ENCODE peak calls at places on chromosomes 5 and 9, in nine cellular contexts. L, D, Z, T, P, U, G, S and V are unnamed samples.

GRCh38 chr5:59222687-59223511 is 640.0 kb downstream of the RAB3C start:
- DNase-seq in G (no peak), L (no peak), Z (no peak), T (no peak), P (peak), S (no peak), D (no peak), U (no peak), V (no peak)

GRCh38 chr5:105882956-105883481 is 1787.7 kb downstream of the EFNA5 start:
- DNase-seq in D (no peak), L (no peak), U (no peak), P (peak), S (no peak), Z (peak), T (no peak), G (no peak), V (no peak)

GRCh38 chr9:120890415-120891254 is 13.6 kb upstream of the PHF19 start:
- DNase-seq in P (no peak), U (peak), S (no peak), L (no peak), G (no peak), T (no peak), D (no peak), Z (no peak), V (no peak)

GRCh38 chr9:122695696-122696095 is 20.8 kb downstream of the OR1L3 start:
- DNase-seq in L (no peak), G (no peak), T (no peak), D (no peak), Z (no peak), U (no peak), S (no peak), P (no peak), V (no peak)

GRCh38 chr5:110839004-110839403 is 100.2 kb downstream of the SLC25A46 start:
- DNase-seq in T (no peak), S (no peak), G (no peak), U (no peak), P (no peak), Z (no peak), D (no peak), L (no peak), V (no peak)

GRCh38 chr9:84293001-84293798 is 47.4 kb downstream of the SLC28A3 start:
- DNase-seq in P (no peak), T (no peak), U (no peak), D (no peak), Z (no peak), G (no peak), L (no peak), S (no peak), V (no peak)

GRCh38 chr5:133353741-133354140 is 258.6 kb downstream of the FSTL4 start:
- DNase-seq in D (peak), Z (no peak), P (no peak), L (no peak), G (no peak), U (no peak), T (no peak), S (no peak), V (peak)

GRCh38 chr5:97658116-97658900 is 475.3 kb upstream of the RIOK2 start:
- DNase-seq in G (no peak), L (peak), U (no peak), P (no peak), S (no peak), D (no peak), Z (no peak), T (no peak), V (no peak)

GRCh38 chr5:150356575-150357284 is 767 bp upstream of the TCOF1 start:
- DNase-seq in D (no peak), Z (no peak), L (no peak), S (no peak), G (no peak), U (no peak), P (no peak), T (no peak), V (no peak)

GRCh38 chr9:137427454-137428310 is 4.5 kb downstream of the NOXA1 start:
- DNase-seq in T (no peak), D (peak), S (no peak), U (peak), P (no peak), Z (no peak), L (no peak), G (no peak), V (no peak)

GRCh38 chr5:32095261-32095671 is 78.9 kb downstream of the GOLPH3 start:
- DNase-seq in D (no peak), L (no peak), P (no peak), T (no peak), S (no peak), Z (no peak), G (no peak), U (no peak), V (no peak)

GRCh38 chr9:74742792-74743389 is 144.8 kb downstream of the TRPM6 start:
- DNase-seq in Z (no peak), L (no peak), U (no peak), T (no peak), G (peak), D (no peak), S (no peak), P (peak), V (peak)

GRCh38 chr9:36086442-36086841 is 49.7 kb downstream of the RECK start:
- DNase-seq in P (no peak), U (no peak), S (no peak), G (no peak), Z (no peak), L (no peak), T (no peak), D (no peak), V (no peak)

GRCh38 chr5:83474170-83474796 is 2.7 kb downstream of the VCAN start:
- DNase-seq in G (peak), Z (no peak), T (peak), D (peak), U (peak), P (peak), L (peak), S (no peak), V (peak)

GRCh38 chr9:133351526-133351907 is 3.5 kb downstream of the RPL7A start:
- DNase-seq in Z (no peak), U (no peak), D (no peak), L (no peak), T (no peak), P (no peak), S (no peak), G (no peak), V (no peak)

GRCh38 chr5:154801083-154801482 is 45.9 kb downstream of the LARP1 start:
- DNase-seq in S (no peak), U (no peak), T (no peak), Z (no peak), G (no peak), L (no peak), D (no peak), P (no peak), V (no peak)

GRCh38 chr9:82124090-82124489 is 135.5 kb downstream of the SPATA31D1 start:
- DNase-seq in Z (no peak), S (peak), L (peak), T (no peak), D (no peak), G (no peak), P (no peak), U (no peak), V (no peak)

GRCh38 chr9:93671030-93671358 is 94.6 kb downstream of the PHF2 start:
- DNase-seq in U (no peak), L (no peak), P (no peak), D (no peak), S (no peak), G (no peak), Z (no peak), T (no peak), V (no peak)

GRCh38 chr5:75052461-75053285 is at the start of gene GCNT4:
- DNase-seq in D (peak), Z (no peak), U (peak), L (no peak), T (no peak), P (peak), G (peak), S (no peak), V (peak)

GRCh38 chr5:42715791-42716190 is 40.8 kb upstream of the CCDC152 start:
- DNase-seq in Z (no peak), P (no peak), D (no peak), U (no peak), L (peak), S (peak), G (no peak), T (no peak), V (no peak)

GRCh38 chr9:100443781-100444768 is 17.1 kb downstream of the MSANTD3 start:
- DNase-seq in D (no peak), G (no peak), L (no peak), T (no peak), P (no peak), U (no peak), S (no peak), Z (no peak), V (no peak)

GRCh38 chr9:121910491-121911040 is 182.5 kb downstream of the TTLL11 start:
- DNase-seq in U (no peak), P (no peak), S (no peak), T (no peak), D (no peak), L (no peak), G (no peak), Z (no peak), V (no peak)

GRCh38 chr5:87127956-87128687 is 139.6 kb upstream of the RASA1 start:
- DNase-seq in L (peak), Z (no peak), G (no peak), T (no peak), D (no peak), P (no peak), U (no peak), S (no peak), V (no peak)

GRCh38 chr5:94240616-94241287 is 377.7 kb downstream of the KIAA0825 start:
- DNase-seq in G (no peak), U (no peak), P (no peak), L (peak), D (no peak), Z (no peak), T (no peak), S (peak), V (no peak)

GRCh38 chr5:138491284-138491648 is 26.0 kb downstream of the EGR1 start:
- DNase-seq in L (no peak), S (no peak), U (no peak), T (no peak), D (no peak), P (no peak), G (no peak), Z (no peak), V (no peak)

GRCh38 chr5:41707853-41708603 is 162.2 kb downstream of the OXCT1 start:
- DNase-seq in T (no peak), Z (no peak), L (peak), G (no peak), U (no peak), S (no peak), P (no peak), D (no peak), V (peak)

GRCh38 chr9:95441081-95441480 is 75.7 kb downstream of the PTCH1 start:
- DNase-seq in P (no peak), S (no peak), U (no peak), T (no peak), D (no peak), Z (no peak), L (no peak), G (peak), V (no peak)

GRCh38 chr9:94806307-94806893 is 79.9 kb downstream of the AOPEP start:
- DNase-seq in D (no peak), P (no peak), S (no peak), G (no peak), T (no peak), L (peak), Z (no peak), U (no peak), V (no peak)

GRCh38 chr5:67093259-67093658 is 103.3 kb downstream of the CD180 start:
- DNase-seq in L (no peak), T (no peak), D (no peak), P (no peak), G (no peak), S (no peak), U (no peak), Z (no peak), V (no peak)

GRCh38 chr5:157602505-157602904 is 26.9 kb upstream of the ADAM19 start:
- DNase-seq in T (no peak), U (no peak), D (no peak), P (no peak), S (no peak), G (peak), Z (no peak), L (peak), V (no peak)

GRCh38 chr5:172488221-172488620 is 33.9 kb upstream of the SH3PXD2B start:
- DNase-seq in Z (no peak), L (no peak), T (no peak), U (no peak), S (no peak), P (no peak), D (no peak), G (no peak), V (no peak)